ENCODE peak calls at places on chromosome 6, in seven cellular contexts. One of them, this sample, is unnamed.
A peak's percentile ranks its signal among the peaks of the same experiment; 100 is the strongest.

GRCh38 chr6:29611426-29611825 is 21.6 kb downstream of the GABBR1 start:
- DNase-seq in IMR-90: no peak
- DNase-seq in keratinocyte: no peak
- DNase-seq in cardiac muscle cell: no peak
- DNase-seq in colonic mucosa: no peak
- DNase-seq in hepatocyte: no peak
- DNase-seq in tibial nerve: no peak
- DNase-seq in this sample: no peak

GRCh38 chr6:17725083-17725482 is 18.4 kb upstream of the NUP153 start:
- DNase-seq in IMR-90: peak; percentile 59
- DNase-seq in keratinocyte: no peak
- DNase-seq in cardiac muscle cell: peak; percentile 89
- DNase-seq in colonic mucosa: peak; percentile 32
- DNase-seq in hepatocyte: peak; percentile 48
- DNase-seq in tibial nerve: no peak
- DNase-seq in this sample: no peak

GRCh38 chr6:148898360-148899005 is 151.7 kb downstream of the UST start:
- DNase-seq in IMR-90: no peak
- DNase-seq in keratinocyte: no peak
- DNase-seq in cardiac muscle cell: no peak
- DNase-seq in colonic mucosa: no peak
- DNase-seq in hepatocyte: no peak
- DNase-seq in tibial nerve: peak; percentile 24
- DNase-seq in this sample: no peak

GRCh38 chr6:47743744-47744143 is 38.1 kb upstream of the OPN5 start:
- DNase-seq in IMR-90: no peak
- DNase-seq in keratinocyte: no peak
- DNase-seq in cardiac muscle cell: peak; percentile 77
- DNase-seq in colonic mucosa: no peak
- DNase-seq in hepatocyte: no peak
- DNase-seq in tibial nerve: no peak
- DNase-seq in this sample: no peak

GRCh38 chr6:137880633-137881521 is 13.8 kb downstream of the TNFAIP3 start:
- DNase-seq in IMR-90: no peak
- DNase-seq in keratinocyte: no peak
- DNase-seq in cardiac muscle cell: no peak
- DNase-seq in colonic mucosa: no peak
- DNase-seq in hepatocyte: no peak
- DNase-seq in tibial nerve: no peak
- DNase-seq in this sample: no peak

GRCh38 chr6:44057238-44057930 is 69.9 kb downstream of the MRPL14 start:
- DNase-seq in IMR-90: peak; percentile 34
- DNase-seq in keratinocyte: no peak
- DNase-seq in cardiac muscle cell: peak; percentile 50
- DNase-seq in colonic mucosa: no peak
- DNase-seq in hepatocyte: no peak
- DNase-seq in tibial nerve: no peak
- DNase-seq in this sample: no peak

GRCh38 chr6:161161889-161162624 is 111.8 kb downstream of the AGPAT4 start:
- DNase-seq in IMR-90: peak; percentile 59
- DNase-seq in keratinocyte: no peak
- DNase-seq in cardiac muscle cell: peak; percentile 60
- DNase-seq in colonic mucosa: no peak
- DNase-seq in hepatocyte: no peak
- DNase-seq in tibial nerve: no peak
- DNase-seq in this sample: no peak

GRCh38 chr6:18920701-18921100 is 533.6 kb downstream of the RNF144B start:
- DNase-seq in IMR-90: no peak
- DNase-seq in keratinocyte: no peak
- DNase-seq in cardiac muscle cell: no peak
- DNase-seq in colonic mucosa: no peak
- DNase-seq in hepatocyte: no peak
- DNase-seq in tibial nerve: no peak
- DNase-seq in this sample: no peak

GRCh38 chr6:37017606-37018005 is 12.2 kb downstream of the FGD2 start:
- DNase-seq in IMR-90: no peak
- DNase-seq in keratinocyte: no peak
- DNase-seq in cardiac muscle cell: no peak
- DNase-seq in colonic mucosa: no peak
- DNase-seq in hepatocyte: no peak
- DNase-seq in tibial nerve: no peak
- DNase-seq in this sample: no peak

GRCh38 chr6:68086199-68086598 is 548.9 kb upstream of the ADGRB3 start:
- DNase-seq in IMR-90: no peak
- DNase-seq in keratinocyte: no peak
- DNase-seq in cardiac muscle cell: no peak
- DNase-seq in colonic mucosa: no peak
- DNase-seq in hepatocyte: no peak
- DNase-seq in tibial nerve: no peak
- DNase-seq in this sample: no peak

GRCh38 chr6:158290659-158291058 is 21.6 kb upstream of the TULP4 start:
- DNase-seq in IMR-90: no peak
- DNase-seq in keratinocyte: no peak
- DNase-seq in cardiac muscle cell: no peak
- DNase-seq in colonic mucosa: no peak
- DNase-seq in hepatocyte: no peak
- DNase-seq in tibial nerve: no peak
- DNase-seq in this sample: no peak

GRCh38 chr6:74605942-74606341 is 599.9 kb downstream of the COL12A1 start:
- DNase-seq in IMR-90: no peak
- DNase-seq in keratinocyte: no peak
- DNase-seq in cardiac muscle cell: no peak
- DNase-seq in colonic mucosa: no peak
- DNase-seq in hepatocyte: no peak
- DNase-seq in tibial nerve: no peak
- DNase-seq in this sample: no peak

GRCh38 chr6:134676307-134677281 is 273.3 kb downstream of the ALDH8A1 start:
- DNase-seq in IMR-90: peak; percentile 11
- DNase-seq in keratinocyte: no peak
- DNase-seq in cardiac muscle cell: peak; percentile 40
- DNase-seq in colonic mucosa: peak; percentile 69
- DNase-seq in hepatocyte: peak; percentile 59
- DNase-seq in tibial nerve: no peak
- DNase-seq in this sample: peak; percentile 82

GRCh38 chr6:5081182-5081581 is 4.0 kb upstream of the PPP1R3G start:
- DNase-seq in IMR-90: no peak
- DNase-seq in keratinocyte: no peak
- DNase-seq in cardiac muscle cell: no peak
- DNase-seq in colonic mucosa: no peak
- DNase-seq in hepatocyte: no peak
- DNase-seq in tibial nerve: no peak
- DNase-seq in this sample: no peak

GRCh38 chr6:129697788-129698187 is 12.2 kb downstream of the ARHGAP18 start:
- DNase-seq in IMR-90: no peak
- DNase-seq in keratinocyte: no peak
- DNase-seq in cardiac muscle cell: no peak
- DNase-seq in colonic mucosa: no peak
- DNase-seq in hepatocyte: no peak
- DNase-seq in tibial nerve: no peak
- DNase-seq in this sample: no peak

GRCh38 chr6:163387317-163387716 is 27.2 kb upstream of the QKI start:
- DNase-seq in IMR-90: peak; percentile 13
- DNase-seq in keratinocyte: peak; percentile 83
- DNase-seq in cardiac muscle cell: peak; percentile 17
- DNase-seq in colonic mucosa: peak; percentile 35
- DNase-seq in hepatocyte: no peak
- DNase-seq in tibial nerve: no peak
- DNase-seq in this sample: no peak

GRCh38 chr6:106132153-106132698 is 46.1 kb downstream of the PRDM1 start:
- DNase-seq in IMR-90: no peak
- DNase-seq in keratinocyte: no peak
- DNase-seq in cardiac muscle cell: no peak
- DNase-seq in colonic mucosa: no peak
- DNase-seq in hepatocyte: no peak
- DNase-seq in tibial nerve: no peak
- DNase-seq in this sample: no peak

GRCh38 chr6:28947831-28948270 is 24.1 kb upstream of the TRIM27 start:
- DNase-seq in IMR-90: peak; percentile 59
- DNase-seq in keratinocyte: no peak
- DNase-seq in cardiac muscle cell: no peak
- DNase-seq in colonic mucosa: peak; percentile 48
- DNase-seq in hepatocyte: peak; percentile 77
- DNase-seq in tibial nerve: no peak
- DNase-seq in this sample: no peak

DNA sequence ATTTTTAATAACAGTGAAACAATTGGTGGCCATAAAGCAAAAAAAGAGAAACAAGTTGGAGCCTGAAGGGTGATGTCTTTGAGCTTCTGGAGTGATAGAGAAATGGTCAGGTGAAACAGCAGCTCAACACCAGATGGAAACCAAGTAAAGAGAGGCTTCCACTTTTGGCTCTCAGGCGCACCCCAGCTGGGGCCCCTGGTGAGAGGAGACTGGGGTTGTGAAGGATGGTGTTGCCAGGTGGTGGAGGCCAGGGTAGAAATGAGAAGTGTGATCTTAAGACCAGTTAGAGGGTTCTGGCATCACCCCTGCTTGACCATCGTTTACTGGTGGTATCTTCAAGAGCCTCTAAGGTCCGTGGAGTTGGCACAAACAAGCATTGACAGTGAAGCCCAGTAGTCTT is 126.0 kb upstream of the AKIRIN2 start:
- DNase-seq in IMR-90: no peak
- DNase-seq in keratinocyte: no peak
- DNase-seq in cardiac muscle cell: no peak
- DNase-seq in colonic mucosa: no peak
- DNase-seq in hepatocyte: no peak
- DNase-seq in tibial nerve: no peak
- DNase-seq in this sample: no peak
- TF ChIP-seq CTCF in IMR-90: no peak
- TF ChIP-seq CTCF in keratinocyte: no peak
- TF ChIP-seq CTCF in cardiac muscle cell: no peak
- TF ChIP-seq CTCF in colonic mucosa: no peak
- TF ChIP-seq CTCF in hepatocyte: no peak
- TF ChIP-seq CTCF in tibial nerve: no peak
- TF ChIP-seq CTCF in this sample: no peak

GRCh38 chr6:40713002-40713719 is 126.0 kb upstream of the LRFN2 start:
- DNase-seq in IMR-90: no peak
- DNase-seq in keratinocyte: no peak
- DNase-seq in cardiac muscle cell: no peak
- DNase-seq in colonic mucosa: no peak
- DNase-seq in hepatocyte: no peak
- DNase-seq in tibial nerve: no peak
- DNase-seq in this sample: no peak

GRCh38 chr6:40706222-40706621 is 119.1 kb upstream of the LRFN2 start:
- DNase-seq in IMR-90: no peak
- DNase-seq in keratinocyte: no peak
- DNase-seq in cardiac muscle cell: no peak
- DNase-seq in colonic mucosa: no peak
- DNase-seq in hepatocyte: no peak
- DNase-seq in tibial nerve: no peak
- DNase-seq in this sample: no peak

GRCh38 chr6:40710626-40711354 is 123.6 kb upstream of the LRFN2 start:
- DNase-seq in IMR-90: no peak
- DNase-seq in keratinocyte: no peak
- DNase-seq in cardiac muscle cell: no peak
- DNase-seq in colonic mucosa: peak; percentile 34
- DNase-seq in hepatocyte: no peak
- DNase-seq in tibial nerve: no peak
- DNase-seq in this sample: no peak

DNA sequence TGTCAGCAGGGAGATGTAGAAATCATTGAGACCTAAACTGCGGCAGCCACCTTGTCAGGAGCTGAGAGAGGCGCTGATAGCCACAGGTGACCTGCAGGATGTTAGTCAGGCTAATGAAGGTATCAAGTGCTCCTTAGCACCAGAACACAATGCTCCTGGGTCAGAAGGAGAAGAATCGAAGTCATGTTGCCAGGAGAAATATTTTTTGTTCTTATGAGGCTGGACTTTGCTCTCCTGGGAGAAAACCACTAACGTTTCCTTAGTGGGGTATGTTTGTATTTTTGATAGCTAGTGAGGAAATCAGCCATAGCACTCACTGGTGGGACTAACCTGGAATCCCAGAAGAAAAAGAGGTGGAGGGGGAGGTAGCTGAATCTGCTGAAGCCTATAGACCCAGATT is 120.9 kb upstream of the LRFN2 start:
- DNase-seq in IMR-90: no peak
- DNase-seq in keratinocyte: no peak
- DNase-seq in cardiac muscle cell: no peak
- DNase-seq in colonic mucosa: no peak
- DNase-seq in hepatocyte: no peak
- DNase-seq in tibial nerve: no peak
- DNase-seq in this sample: no peak
- H3K36me3 ChIP-seq in IMR-90: no peaks in the 10 kb centered on the region
- H3K36me3 ChIP-seq in keratinocyte: no peaks in the 10 kb centered on the region
- H3K36me3 ChIP-seq in cardiac muscle cell: no peaks in the 10 kb centered on the region
- H3K36me3 ChIP-seq in colonic mucosa: no peaks in the 10 kb centered on the region
- H3K36me3 ChIP-seq in hepatocyte: no peaks in the 10 kb centered on the region
- H3K36me3 ChIP-seq in tibial nerve: no peaks in the 10 kb centered on the region
- H3K36me3 ChIP-seq in this sample: no peaks in the 10 kb centered on the region

GRCh38 chr6:50062051-50062450 is 12.3 kb upstream of the DEFB112 start:
- DNase-seq in IMR-90: peak; percentile 0
- DNase-seq in keratinocyte: no peak
- DNase-seq in cardiac muscle cell: no peak
- DNase-seq in colonic mucosa: no peak
- DNase-seq in hepatocyte: no peak
- DNase-seq in tibial nerve: no peak
- DNase-seq in this sample: no peak
- TF ChIP-seq CTCF in IMR-90: no peak
- TF ChIP-seq CTCF in keratinocyte: peak; percentile 55
- TF ChIP-seq CTCF in cardiac muscle cell: no peak
- TF ChIP-seq CTCF in colonic mucosa: no peak
- TF ChIP-seq CTCF in hepatocyte: peak; percentile 26
- TF ChIP-seq CTCF in tibial nerve: no peak
- TF ChIP-seq CTCF in this sample: peak; percentile 45

GRCh38 chr6:118899948-118900347 is 6.0 kb downstream of the ASF1A start:
- DNase-seq in IMR-90: no peak
- DNase-seq in keratinocyte: no peak
- DNase-seq in cardiac muscle cell: no peak
- DNase-seq in colonic mucosa: no peak
- DNase-seq in hepatocyte: no peak
- DNase-seq in tibial nerve: no peak
- DNase-seq in this sample: no peak

GRCh38 chr6:118894425-118895240 is 681 bp downstream of the ASF1A start:
- DNase-seq in IMR-90: peak; percentile 66
- DNase-seq in keratinocyte: no peak
- DNase-seq in cardiac muscle cell: peak; percentile 81
- DNase-seq in colonic mucosa: peak; percentile 67
- DNase-seq in hepatocyte: peak; percentile 74
- DNase-seq in tibial nerve: peak; percentile 26
- DNase-seq in this sample: no peak

GRCh38 chr6:118896339-118897136 is 2.6 kb downstream of the ASF1A start:
- DNase-seq in IMR-90: peak; percentile 69
- DNase-seq in keratinocyte: peak; percentile 53
- DNase-seq in cardiac muscle cell: peak; percentile 62
- DNase-seq in colonic mucosa: no peak
- DNase-seq in hepatocyte: peak; percentile 40
- DNase-seq in tibial nerve: no peak
- DNase-seq in this sample: no peak

GRCh38 chr6:118895241-118895561 is 1.2 kb downstream of the ASF1A start:
- DNase-seq in IMR-90: no peak
- DNase-seq in keratinocyte: no peak
- DNase-seq in cardiac muscle cell: no peak
- DNase-seq in colonic mucosa: no peak
- DNase-seq in hepatocyte: no peak
- DNase-seq in tibial nerve: no peak
- DNase-seq in this sample: no peak

DNA sequence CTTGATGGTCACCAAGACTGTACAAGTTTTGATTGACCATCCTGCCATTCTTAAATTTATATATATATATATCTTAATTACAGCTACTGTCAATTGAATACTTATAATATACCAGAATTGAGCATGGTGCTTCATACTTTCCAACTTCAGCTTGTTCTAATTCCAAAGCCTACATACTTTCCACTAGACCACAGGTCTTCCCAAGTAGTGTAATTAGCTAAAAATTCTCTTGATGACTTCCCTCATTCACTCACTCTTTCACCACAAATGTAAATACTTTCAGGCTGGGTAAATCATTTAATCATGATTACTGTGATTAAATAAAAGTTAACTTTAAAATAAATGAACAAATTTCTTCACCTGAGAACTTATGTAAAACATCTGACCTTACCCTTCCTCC is 3.4 kb downstream of the ASF1A start:
- DNase-seq in IMR-90: no peak
- DNase-seq in keratinocyte: no peak
- DNase-seq in cardiac muscle cell: no peak
- DNase-seq in colonic mucosa: no peak
- DNase-seq in hepatocyte: no peak
- DNase-seq in tibial nerve: no peak
- DNase-seq in this sample: no peak
- H3K36me3 ChIP-seq in IMR-90: peaks cover 3% of the 10 kb centered on the region
- H3K36me3 ChIP-seq in keratinocyte: peaks cover 3% of the 10 kb centered on the region
- H3K36me3 ChIP-seq in cardiac muscle cell: peaks cover 5% of the 10 kb centered on the region
- H3K36me3 ChIP-seq in colonic mucosa: no peaks in the 10 kb centered on the region
- H3K36me3 ChIP-seq in hepatocyte: no peaks in the 10 kb centered on the region
- H3K36me3 ChIP-seq in tibial nerve: peaks cover 19% of the 10 kb centered on the region
- H3K36me3 ChIP-seq in this sample: no peaks in the 10 kb centered on the region